ENCODE peak calls at places on chromosomes 12 and 14, in six cellular contexts. G is foreskin fibroblast, B is Peyer's patch, R is OCI-LY7, D is mammary epithelial cell, J is breast epithelium. A is an unnamed sample.

GRCh38 chr14:102288139-102288538 is 16.8 kb downstream of the MOK start:
- DNase-seq in G (no peak), J (no peak), R (no peak), D (no peak), B (no peak), A (no peak)

GRCh38 chr12:75812341-75813018 is 219.1 kb downstream of the PHLDA1 start:
- DNase-seq in G (peak), B (no peak), R (no peak), J (no peak), D (no peak), A (no peak)

GRCh38 chr12:121784460-121784859 is 9.0 kb downstream of the RHOF start:
- DNase-seq in G (peak), J (no peak), D (peak), B (no peak), R (no peak), A (no peak)

GRCh38 chr12:41967668-41968649 is 176.7 kb downstream of the GXYLT1 start:
- DNase-seq in R (no peak), D (no peak), B (no peak), G (no peak), J (no peak), A (no peak)

GRCh38 chr12:124605869-124606774 is 38.7 kb upstream of the NCOR2 start:
- DNase-seq in D (no peak), R (no peak), G (no peak), B (no peak), J (no peak), A (no peak)

GRCh38 chr12:62164036-62164435 is 96.2 kb upstream of the USP15 start:
- DNase-seq in D (no peak), J (no peak), B (no peak), G (peak), R (no peak), A (no peak)

GRCh38 chr14:54050759-54051158 is 94.1 kb upstream of the BMP4 start:
- DNase-seq in D (no peak), J (no peak), G (no peak), B (no peak), R (no peak), A (no peak)

GRCh38 chr12:65019696-65020095 is 101.4 kb downstream of the WIF1 start:
- DNase-seq in R (no peak), B (no peak), D (no peak), G (no peak), J (no peak), A (no peak)

GRCh38 chr12:103969391-103969790 is 3.7 kb downstream of the TDG start:
- DNase-seq in G (peak), J (no peak), R (no peak), B (no peak), D (peak), A (no peak)

GRCh38 chr14:92934196-92935085 is 11.5 kb downstream of the CHGA start:
- DNase-seq in R (no peak), B (no peak), D (no peak), G (no peak), J (no peak), A (no peak)

DNA sequence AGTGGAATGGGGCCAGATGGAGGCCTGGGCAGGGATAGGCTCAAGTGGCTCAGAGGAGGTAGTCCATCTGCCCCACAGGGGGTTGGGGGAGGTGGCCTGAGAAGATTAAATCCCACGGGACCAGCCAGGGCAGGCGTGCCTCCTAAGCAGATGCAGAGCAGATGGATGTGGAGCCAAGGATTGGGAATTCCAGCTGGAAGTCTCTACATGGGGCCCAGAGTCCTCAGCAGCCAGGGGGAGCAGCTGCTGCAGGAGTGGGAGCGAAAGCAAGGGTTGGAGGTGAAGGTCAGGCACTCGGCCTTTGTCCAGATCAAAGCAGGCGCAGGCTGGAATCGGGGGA is 42.4 kb upstream of the VRK1 start:
- DNase-seq in D (no peak), B (no peak), G (no peak), J (peak), R (no peak), A (no peak)
- H3K4me3 ChIP-seq in D (no peak), B (no peak), G (no peak), J (no peak), R (no peak), A (no peak)

GRCh38 chr12:85866929-85867776 is 6.9 kb upstream of the NTS start:
- DNase-seq in B (no peak), R (peak), G (peak), D (peak), J (no peak), A (no peak)
- H3K4me3 ChIP-seq in B (no peak), R (no peak), G (no peak), D (no peak), J (no peak), A (no peak)

DNA sequence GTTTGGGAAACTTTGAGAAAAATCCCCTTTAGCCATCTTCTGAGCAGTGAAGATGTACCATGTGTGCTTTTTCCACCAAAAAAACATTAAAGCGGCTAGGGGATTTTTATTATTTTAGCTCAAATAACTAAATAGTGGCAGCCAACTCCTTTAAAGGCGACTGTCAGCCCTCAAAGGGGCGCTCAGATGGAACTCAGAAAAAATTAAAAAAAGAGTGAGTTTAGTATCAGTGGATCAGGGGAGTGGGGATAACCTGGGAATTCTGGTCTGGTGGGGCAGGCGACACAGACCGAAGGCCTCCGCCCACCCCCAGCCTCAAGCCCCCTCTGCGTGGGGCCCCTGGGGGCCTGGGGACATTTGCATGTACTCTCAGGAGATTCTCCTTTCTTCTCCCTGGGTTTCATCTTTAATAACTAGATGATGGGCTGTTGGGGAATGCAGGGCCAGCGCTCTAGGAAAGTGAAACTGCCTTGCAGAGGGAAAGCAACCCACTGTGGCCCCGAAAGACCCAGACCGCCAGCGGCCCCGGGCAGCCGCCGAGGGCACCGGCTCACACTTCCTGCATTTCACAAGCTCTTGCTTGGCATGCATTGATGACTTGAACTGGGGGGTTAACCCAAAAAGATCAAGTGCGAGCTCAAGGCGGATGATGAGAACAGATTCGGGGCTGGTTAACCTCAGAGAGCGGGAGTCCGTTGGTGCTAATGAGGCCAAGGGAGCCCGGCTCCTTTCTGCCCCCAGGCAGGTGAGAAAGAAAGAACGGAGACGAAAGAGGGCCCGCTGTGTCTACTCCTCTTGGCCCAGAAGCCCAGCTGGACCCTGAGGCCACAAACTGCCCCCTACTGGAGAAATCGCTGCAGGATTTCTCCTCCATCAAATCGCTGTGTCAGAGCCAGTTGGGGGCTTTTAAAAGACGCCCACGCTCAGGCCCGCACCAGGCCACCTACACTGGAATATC is 7.3 kb upstream of the BATF start:
- DNase-seq in J (no peak), D (peak), R (peak), G (peak), B (peak), A (peak)
- H3K4me3 ChIP-seq in J (peak), D (peak), R (peak), G (peak), B (peak), A (peak)

DNA sequence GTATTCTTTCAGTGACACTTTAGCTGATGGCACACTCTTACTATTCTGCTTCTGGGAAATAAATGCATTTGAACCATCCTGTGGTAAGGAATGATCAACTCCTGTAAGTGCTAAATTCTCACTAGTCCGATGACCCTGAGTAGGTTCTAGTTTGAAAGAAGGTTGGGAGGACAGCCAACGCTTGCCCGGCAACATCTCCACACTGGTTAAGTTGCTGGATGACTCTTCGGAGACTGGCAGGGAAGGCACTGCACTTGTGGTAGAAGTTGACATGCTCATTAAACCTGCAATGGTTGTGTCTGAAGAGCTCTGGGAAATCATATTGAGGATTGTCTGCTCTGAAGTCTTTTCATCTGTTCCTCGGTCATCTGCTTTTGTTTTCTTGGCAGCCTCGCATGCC is 12.0 kb upstream of the KANSL2 start:
- DNase-seq in B (no peak), G (no peak), R (no peak), J (no peak), D (no peak), A (no peak)
- H3K4me3 ChIP-seq in B (no peak), G (no peak), R (no peak), J (no peak), D (no peak), A (no peak)

DNA sequence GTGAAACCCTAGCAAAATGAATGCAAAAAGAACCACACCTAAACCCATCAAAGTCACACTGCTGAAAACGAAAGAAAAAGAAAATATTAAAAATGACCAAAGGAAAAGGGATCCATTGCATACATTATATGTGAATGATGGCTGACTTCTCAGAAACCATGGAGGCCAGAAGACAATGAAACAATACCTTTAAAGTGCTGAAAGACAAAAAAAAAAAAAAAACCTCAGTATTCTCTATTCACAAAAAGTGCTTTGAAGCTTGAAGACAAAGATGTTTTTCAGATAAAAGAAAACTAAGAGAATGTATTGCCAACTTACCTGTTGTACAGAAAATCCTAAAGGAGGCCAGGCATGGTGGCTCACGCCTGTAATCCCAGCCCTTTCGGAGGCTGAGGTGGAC is 4.5 kb upstream of the EVL start:
- DNase-seq in R (no peak), J (no peak), G (no peak), D (no peak), B (no peak), A (no peak)
- H3K4me3 ChIP-seq in R (no peak), J (no peak), G (no peak), D (no peak), B (no peak), A (no peak)